ENCODE peak calls at places on chromosomes 1 and 21, in four cellular contexts. One of them, this sample, is unnamed.
A peak's percentile ranks its signal among the peaks of the same experiment; 100 is the strongest.

GRCh38 chr1:242723044-242723742 is 198.7 kb upstream of the PLD5 start:
- DNase-seq in CD8-positive, alpha-beta memory T cell: no peak
- DNase-seq in body of pancreas: no peak
- DNase-seq in GM23248: no peak
- DNase-seq in this sample: no peak

GRCh38 chr21:26093094-26093493 is 77.5 kb downstream of the APP start:
- DNase-seq in body of pancreas: no peak
- DNase-seq in CD8-positive, alpha-beta memory T cell: no peak
- DNase-seq in GM23248: peak; percentile 74
- DNase-seq in this sample: no peak

GRCh38 chr21:36769051-36769867 is 70.3 kb downstream of the SIM2 start:
- DNase-seq in body of pancreas: no peak
- DNase-seq in CD8-positive, alpha-beta memory T cell: no peak
- DNase-seq in GM23248: no peak
- DNase-seq in this sample: no peak

GRCh38 chr1:118013938-118014337 is 84.4 kb downstream of the WDR3 start:
- DNase-seq in body of pancreas: no peak
- DNase-seq in GM23248: no peak
- DNase-seq in CD8-positive, alpha-beta memory T cell: no peak
- DNase-seq in this sample: no peak

GRCh38 chr1:174812656-174813055 is 187.1 kb upstream of the CACYBP start:
- DNase-seq in body of pancreas: no peak
- DNase-seq in GM23248: peak; percentile 24
- DNase-seq in CD8-positive, alpha-beta memory T cell: no peak
- DNase-seq in this sample: no peak

GRCh38 chr1:201022824-201023516 is 544 bp downstream of the KIF21B start:
- DNase-seq in body of pancreas: no peak
- DNase-seq in CD8-positive, alpha-beta memory T cell: peak; percentile 41
- DNase-seq in GM23248: no peak
- DNase-seq in this sample: no peak

GRCh38 chr21:32257952-32258785 is 20.7 kb downstream of the MIS18A start:
- DNase-seq in GM23248: peak; percentile 93
- DNase-seq in body of pancreas: peak; percentile 84
- DNase-seq in CD8-positive, alpha-beta memory T cell: peak; percentile 13
- DNase-seq in this sample: peak; percentile 54

GRCh38 chr1:15876357-15876756 is 28.9 kb downstream of the SPEN start:
- DNase-seq in CD8-positive, alpha-beta memory T cell: peak; percentile 5
- DNase-seq in body of pancreas: no peak
- DNase-seq in GM23248: no peak
- DNase-seq in this sample: peak; percentile 33

GRCh38 chr1:157085416-157085815 is 14.2 kb downstream of the ETV3L start:
- DNase-seq in CD8-positive, alpha-beta memory T cell: no peak
- DNase-seq in body of pancreas: no peak
- DNase-seq in GM23248: peak; percentile 20
- DNase-seq in this sample: no peak

GRCh38 chr1:245440933-245441332 is 286.1 kb downstream of the KIF26B start:
- DNase-seq in CD8-positive, alpha-beta memory T cell: no peak
- DNase-seq in body of pancreas: no peak
- DNase-seq in GM23248: no peak
- DNase-seq in this sample: no peak

GRCh38 chr1:78440381-78440793 is 50.4 kb upstream of the PTGFR start:
- DNase-seq in CD8-positive, alpha-beta memory T cell: no peak
- DNase-seq in GM23248: peak; percentile 82
- DNase-seq in body of pancreas: no peak
- DNase-seq in this sample: no peak

GRCh38 chr1:206557636-206558473 is 50.5 kb downstream of the RASSF5 start:
- DNase-seq in CD8-positive, alpha-beta memory T cell: peak; percentile 54
- DNase-seq in GM23248: no peak
- DNase-seq in body of pancreas: no peak
- DNase-seq in this sample: no peak

GRCh38 chr1:160488347-160489058 is 34.6 kb downstream of the SLAMF6 start:
- DNase-seq in GM23248: no peak
- DNase-seq in CD8-positive, alpha-beta memory T cell: no peak
- DNase-seq in body of pancreas: no peak
- DNase-seq in this sample: no peak

GRCh38 chr21:32494946-32495703 is 82.6 kb downstream of the EVA1C start:
- DNase-seq in GM23248: peak; percentile 87
- DNase-seq in CD8-positive, alpha-beta memory T cell: no peak
- DNase-seq in body of pancreas: no peak
- DNase-seq in this sample: no peak

GRCh38 chr1:177119311-177119710 is 45.2 kb downstream of the ASTN1 start:
- DNase-seq in body of pancreas: no peak
- DNase-seq in CD8-positive, alpha-beta memory T cell: no peak
- DNase-seq in GM23248: no peak
- DNase-seq in this sample: no peak

GRCh38 chr21:46269466-46269865 is 15.9 kb downstream of the MCM3AP start:
- DNase-seq in body of pancreas: no peak
- DNase-seq in CD8-positive, alpha-beta memory T cell: no peak
- DNase-seq in GM23248: no peak
- DNase-seq in this sample: no peak

GRCh38 chr1:60911980-60912692 is 170.2 kb upstream of the NFIA start:
- DNase-seq in CD8-positive, alpha-beta memory T cell: no peak
- DNase-seq in body of pancreas: no peak
- DNase-seq in GM23248: no peak
- DNase-seq in this sample: peak; percentile 35

GRCh38 chr1:33387512-33388079 is 43.3 kb downstream of the PHC2 start:
- DNase-seq in body of pancreas: no peak
- DNase-seq in CD8-positive, alpha-beta memory T cell: no peak
- DNase-seq in GM23248: peak; percentile 96
- DNase-seq in this sample: no peak

GRCh38 chr21:16969636-16970035 is 543.2 kb upstream of the CXADR start:
- DNase-seq in GM23248: no peak
- DNase-seq in body of pancreas: no peak
- DNase-seq in CD8-positive, alpha-beta memory T cell: no peak
- DNase-seq in this sample: no peak

GRCh38 chr1:161260939-161261858 is 2.7 kb downstream of the PCP4L1 start:
- DNase-seq in CD8-positive, alpha-beta memory T cell: no peak
- DNase-seq in body of pancreas: no peak
- DNase-seq in GM23248: peak; percentile 23
- DNase-seq in this sample: no peak

GRCh38 chr1:25837253-25837875 is 17.6 kb downstream of the MTFR1L start:
- DNase-seq in body of pancreas: no peak
- DNase-seq in CD8-positive, alpha-beta memory T cell: no peak
- DNase-seq in GM23248: peak; percentile 20
- DNase-seq in this sample: no peak

GRCh38 chr21:38533887-38534286 is 35.6 kb upstream of the ERG start:
- DNase-seq in GM23248: no peak
- DNase-seq in body of pancreas: no peak
- DNase-seq in CD8-positive, alpha-beta memory T cell: no peak
- DNase-seq in this sample: no peak

GRCh38 chr1:23475134-23475628 is 8.8 kb downstream of the ASAP3 start:
- DNase-seq in CD8-positive, alpha-beta memory T cell: no peak
- DNase-seq in body of pancreas: no peak
- DNase-seq in GM23248: peak; percentile 93
- DNase-seq in this sample: no peak

GRCh38 chr1:32761253-32761877 is 55.8 kb downstream of the YARS1 start:
- DNase-seq in GM23248: peak; percentile 84
- DNase-seq in body of pancreas: peak; percentile 87
- DNase-seq in CD8-positive, alpha-beta memory T cell: no peak
- DNase-seq in this sample: no peak

GRCh38 chr21:36162631-36163030 is 6.0 kb downstream of the DOP1B start:
- DNase-seq in GM23248: no peak
- DNase-seq in body of pancreas: no peak
- DNase-seq in CD8-positive, alpha-beta memory T cell: no peak
- DNase-seq in this sample: no peak

DNA sequence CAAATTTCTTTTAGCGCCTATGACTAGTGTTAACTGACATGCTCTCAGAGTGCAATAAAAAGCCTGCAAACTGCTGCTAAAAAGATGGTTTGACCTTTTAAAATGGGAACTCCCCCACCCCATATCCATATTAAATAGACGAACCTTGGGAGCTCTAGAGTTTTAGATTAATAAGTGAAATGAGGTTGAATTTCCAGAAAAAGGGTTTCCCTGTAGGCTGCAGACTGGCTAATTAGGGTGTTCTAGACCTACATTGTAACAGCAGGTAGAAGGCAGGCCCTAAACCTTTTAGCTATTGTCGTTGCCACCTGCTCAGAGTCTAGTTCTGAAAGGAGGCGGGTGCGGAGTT is 2.2 kb downstream of the FAM78B start:
- DNase-seq in body of pancreas: no peak
- DNase-seq in GM23248: no peak
- DNase-seq in CD8-positive, alpha-beta memory T cell: no peak
- DNase-seq in this sample: no peak
- H3K27ac ChIP-seq in body of pancreas: no peak overlapping the region
- H3K27ac ChIP-seq in GM23248: no peak overlapping the region
- H3K27ac ChIP-seq in CD8-positive, alpha-beta memory T cell: no peak overlapping the region
- H3K27ac ChIP-seq in this sample: no peak overlapping the region

GRCh38 chr1:209595599-209595998 is 12.1 kb downstream of the CAMK1G start:
- DNase-seq in body of pancreas: no peak
- DNase-seq in CD8-positive, alpha-beta memory T cell: no peak
- DNase-seq in GM23248: no peak
- DNase-seq in this sample: no peak
- H3K36me3 ChIP-seq in body of pancreas: no peaks in the 10 kb centered on the region
- H3K36me3 ChIP-seq in CD8-positive, alpha-beta memory T cell: no peaks in the 10 kb centered on the region
- H3K36me3 ChIP-seq in GM23248: no peaks in the 10 kb centered on the region
- H3K36me3 ChIP-seq in this sample: no peaks in the 10 kb centered on the region

DNA sequence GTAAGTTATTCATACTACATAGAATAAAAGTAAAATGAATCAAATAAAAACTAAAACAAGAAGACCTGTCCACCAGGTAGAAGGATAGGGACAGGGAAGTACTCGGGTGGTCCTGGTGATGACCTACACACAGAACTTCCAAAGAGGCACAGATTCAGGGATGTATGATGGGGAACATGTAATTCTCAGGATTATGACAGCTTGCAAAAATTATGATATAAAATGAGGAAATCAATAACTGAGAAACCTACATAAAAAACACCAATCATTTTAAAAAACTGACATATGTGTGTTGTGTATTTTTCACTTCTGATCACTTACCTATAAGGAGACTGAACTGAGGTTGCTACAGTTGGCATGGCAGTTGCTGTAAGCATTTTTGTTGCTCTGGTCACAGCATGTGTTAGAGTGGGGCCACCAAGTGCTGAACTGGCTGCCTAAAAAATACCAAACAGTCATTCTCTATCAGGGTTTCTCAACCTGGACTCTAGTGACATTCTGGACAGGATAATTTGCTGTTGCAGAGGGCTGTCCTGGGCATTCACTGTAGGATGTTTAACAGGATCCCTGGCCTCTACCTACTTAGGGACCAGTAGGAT is 73.8 kb downstream of the USP24 start:
- DNase-seq in CD8-positive, alpha-beta memory T cell: no peak
- DNase-seq in body of pancreas: no peak
- DNase-seq in GM23248: peak; percentile 17
- DNase-seq in this sample: no peak
- H3K4me3 ChIP-seq in CD8-positive, alpha-beta memory T cell: no peak overlapping the region
- H3K4me3 ChIP-seq in body of pancreas: no peak overlapping the region
- H3K4me3 ChIP-seq in GM23248: no peak overlapping the region
- H3K4me3 ChIP-seq in this sample: no peak overlapping the region

GRCh38 chr1:183889095-183889494 is 84.2 kb downstream of the RGL1 start:
- DNase-seq in GM23248: no peak
- DNase-seq in CD8-positive, alpha-beta memory T cell: no peak
- DNase-seq in body of pancreas: no peak
- DNase-seq in this sample: no peak

GRCh38 chr1:183884512-183884911 is 79.6 kb downstream of the RGL1 start:
- DNase-seq in GM23248: no peak
- DNase-seq in body of pancreas: no peak
- DNase-seq in CD8-positive, alpha-beta memory T cell: no peak
- DNase-seq in this sample: no peak

GRCh38 chr1:183885142-183885735 is 80.3 kb downstream of the RGL1 start:
- DNase-seq in GM23248: peak; percentile 35
- DNase-seq in body of pancreas: no peak
- DNase-seq in CD8-positive, alpha-beta memory T cell: no peak
- DNase-seq in this sample: no peak

GRCh38 chr1:183891158-183891557 is 86.2 kb downstream of the RGL1 start:
- DNase-seq in CD8-positive, alpha-beta memory T cell: no peak
- DNase-seq in body of pancreas: no peak
- DNase-seq in GM23248: no peak
- DNase-seq in this sample: no peak

DNA sequence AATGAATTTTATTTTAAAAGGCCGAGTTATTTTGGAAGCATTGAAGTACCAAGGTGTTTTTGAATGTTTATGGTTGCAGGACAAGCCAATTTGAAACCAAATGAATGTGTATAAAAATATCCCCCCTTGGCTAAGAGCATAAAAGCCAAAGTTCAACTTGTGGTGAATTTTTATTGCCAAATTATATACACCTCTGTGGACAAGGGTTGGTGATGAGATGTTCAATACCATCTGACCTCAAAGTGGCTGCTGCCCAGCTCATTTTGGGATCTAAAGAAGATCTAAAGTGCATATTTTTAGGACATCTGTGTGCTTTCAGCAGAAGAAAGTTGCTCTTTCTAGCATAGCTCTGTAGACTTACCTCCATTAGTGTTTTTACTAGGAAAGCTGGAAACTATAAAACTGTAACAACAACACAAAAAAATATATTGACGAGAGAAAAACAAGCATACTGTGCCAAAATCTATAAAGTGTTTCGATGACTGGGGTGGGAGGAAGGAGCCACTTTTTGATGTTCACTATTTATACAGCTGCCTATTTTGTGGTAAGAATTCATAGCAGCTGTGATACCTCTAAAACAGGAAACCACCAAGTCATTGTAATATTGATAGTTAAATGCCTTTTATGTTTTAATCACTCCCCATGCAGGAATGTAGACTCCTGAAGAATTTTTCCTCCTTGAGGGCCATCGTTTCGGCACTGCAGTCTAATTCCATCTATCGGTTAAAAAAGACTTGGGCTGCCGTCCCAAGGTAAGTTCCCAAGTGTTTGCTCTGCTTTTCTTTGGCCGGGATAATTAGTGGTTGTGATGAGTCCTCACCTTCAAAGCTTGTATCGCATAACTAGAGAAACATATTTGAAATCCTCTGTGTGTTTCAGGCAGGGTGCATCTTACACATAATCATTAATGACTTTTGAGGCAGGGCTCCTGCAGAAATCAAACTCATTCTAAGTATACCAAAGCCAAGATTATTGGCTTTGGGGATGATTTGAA is 83.2 kb downstream of the RGL1 start:
- DNase-seq in CD8-positive, alpha-beta memory T cell: peak; percentile 26
- DNase-seq in body of pancreas: no peak
- DNase-seq in GM23248: no peak
- DNase-seq in this sample: no peak
- H3K27ac ChIP-seq in CD8-positive, alpha-beta memory T cell: no peak overlapping the region
- H3K27ac ChIP-seq in body of pancreas: no peak overlapping the region
- H3K27ac ChIP-seq in GM23248: no peak overlapping the region
- H3K27ac ChIP-seq in this sample: no peak overlapping the region

This sample was measured in iPS DF 6.9.